ENCODE peak calls at places on chromosome 6, in nine cellular contexts. One of them, this sample, is unnamed.

GRCh38 chr6:16741112-16742016 is 19.9 kb downstream of the ATXN1 start:
- DNase-seq in GM04504: peak
- DNase-seq in activated T-cell treated with anti-CD3 and anti-CD28 coated beads for 1 hour: no peak
- DNase-seq in naive thymus-derived CD8-positive, alpha-beta T cell: no peak
- DNase-seq in natural killer cell: no peak
- DNase-seq in GM12878: no peak
- DNase-seq in kidney glomerular epithelial cell: peak
- DNase-seq in stimulated activated naive CD4-positive, alpha-beta T cell: no peak
- DNase-seq in heart right ventricle: no peak
- DNase-seq in this sample: peak

GRCh38 chr6:25384234-25384633 is 105.1 kb downstream of the CARMIL1 start:
- DNase-seq in GM04504: no peak
- DNase-seq in activated T-cell treated with anti-CD3 and anti-CD28 coated beads for 1 hour: no peak
- DNase-seq in naive thymus-derived CD8-positive, alpha-beta T cell: no peak
- DNase-seq in natural killer cell: no peak
- DNase-seq in GM12878: no peak
- DNase-seq in kidney glomerular epithelial cell: no peak
- DNase-seq in stimulated activated naive CD4-positive, alpha-beta T cell: no peak
- DNase-seq in heart right ventricle: no peak
- DNase-seq in this sample: no peak

GRCh38 chr6:98641929-98642328 is 192.4 kb upstream of the POU3F2 start:
- DNase-seq in GM04504: peak
- DNase-seq in activated T-cell treated with anti-CD3 and anti-CD28 coated beads for 1 hour: no peak
- DNase-seq in naive thymus-derived CD8-positive, alpha-beta T cell: no peak
- DNase-seq in natural killer cell: no peak
- DNase-seq in GM12878: no peak
- DNase-seq in kidney glomerular epithelial cell: no peak
- DNase-seq in stimulated activated naive CD4-positive, alpha-beta T cell: no peak
- DNase-seq in heart right ventricle: no peak
- DNase-seq in this sample: peak

GRCh38 chr6:25103603-25104002 is 167.8 kb upstream of the RIPOR2 start:
- DNase-seq in GM04504: no peak
- DNase-seq in activated T-cell treated with anti-CD3 and anti-CD28 coated beads for 1 hour: no peak
- DNase-seq in naive thymus-derived CD8-positive, alpha-beta T cell: no peak
- DNase-seq in natural killer cell: no peak
- DNase-seq in GM12878: no peak
- DNase-seq in kidney glomerular epithelial cell: no peak
- DNase-seq in stimulated activated naive CD4-positive, alpha-beta T cell: no peak
- DNase-seq in heart right ventricle: no peak
- DNase-seq in this sample: no peak

GRCh38 chr6:150514806-150515362 is 84.8 kb upstream of the PLEKHG1 start:
- DNase-seq in GM04504: no peak
- DNase-seq in activated T-cell treated with anti-CD3 and anti-CD28 coated beads for 1 hour: no peak
- DNase-seq in naive thymus-derived CD8-positive, alpha-beta T cell: no peak
- DNase-seq in natural killer cell: no peak
- DNase-seq in GM12878: no peak
- DNase-seq in kidney glomerular epithelial cell: no peak
- DNase-seq in stimulated activated naive CD4-positive, alpha-beta T cell: no peak
- DNase-seq in heart right ventricle: no peak
- DNase-seq in this sample: no peak

GRCh38 chr6:109282732-109283131 is 99.5 kb downstream of the CD164 start:
- DNase-seq in GM04504: no peak
- DNase-seq in activated T-cell treated with anti-CD3 and anti-CD28 coated beads for 1 hour: no peak
- DNase-seq in naive thymus-derived CD8-positive, alpha-beta T cell: no peak
- DNase-seq in natural killer cell: no peak
- DNase-seq in GM12878: no peak
- DNase-seq in kidney glomerular epithelial cell: no peak
- DNase-seq in stimulated activated naive CD4-positive, alpha-beta T cell: no peak
- DNase-seq in heart right ventricle: no peak
- DNase-seq in this sample: no peak

GRCh38 chr6:80548496-80548895 is 442.0 kb downstream of the BCKDHB start:
- DNase-seq in GM04504: peak
- DNase-seq in activated T-cell treated with anti-CD3 and anti-CD28 coated beads for 1 hour: no peak
- DNase-seq in naive thymus-derived CD8-positive, alpha-beta T cell: no peak
- DNase-seq in natural killer cell: no peak
- DNase-seq in GM12878: no peak
- DNase-seq in kidney glomerular epithelial cell: peak
- DNase-seq in stimulated activated naive CD4-positive, alpha-beta T cell: no peak
- DNase-seq in heart right ventricle: no peak
- DNase-seq in this sample: peak

GRCh38 chr6:7267521-7268091 is 45.4 kb downstream of the SSR1 start:
- DNase-seq in GM04504: peak
- DNase-seq in activated T-cell treated with anti-CD3 and anti-CD28 coated beads for 1 hour: no peak
- DNase-seq in naive thymus-derived CD8-positive, alpha-beta T cell: no peak
- DNase-seq in natural killer cell: no peak
- DNase-seq in GM12878: no peak
- DNase-seq in kidney glomerular epithelial cell: peak
- DNase-seq in stimulated activated naive CD4-positive, alpha-beta T cell: no peak
- DNase-seq in heart right ventricle: no peak
- DNase-seq in this sample: peak

GRCh38 chr6:165222315-165223025 is 86.9 kb downstream of the C6orf118 start:
- DNase-seq in GM04504: no peak
- DNase-seq in activated T-cell treated with anti-CD3 and anti-CD28 coated beads for 1 hour: no peak
- DNase-seq in naive thymus-derived CD8-positive, alpha-beta T cell: no peak
- DNase-seq in natural killer cell: no peak
- DNase-seq in GM12878: no peak
- DNase-seq in kidney glomerular epithelial cell: no peak
- DNase-seq in stimulated activated naive CD4-positive, alpha-beta T cell: no peak
- DNase-seq in heart right ventricle: no peak
- DNase-seq in this sample: no peak